ENCODE peak calls at places on chromosomes 2 and 18, in five cellular contexts. G, S, M, T and F are unnamed samples.
A peak's percentile ranks its signal among the peaks of the same experiment; 100 is the strongest.

GRCh38 chr2:235049719-235050118 is 97.9 kb downstream of the SH3BP4 start:
- DNase-seq in T (no peak), G (no peak), M (peak; percentile 16), S (no peak), F (no peak)

GRCh38 chr18:71426441-71426840 is 1117.7 kb downstream of the CBLN2 start:
- DNase-seq in M (no peak), T (no peak), G (no peak), S (no peak), F (no peak)

GRCh38 chr2:100484390-100484789 is 14.1 kb downstream of the NMS start:
- DNase-seq in S (no peak), T (no peak), M (no peak), G (no peak), F (no peak)

GRCh38 chr18:78884502-78884901 is 95.1 kb upstream of the SALL3 start:
- DNase-seq in S (no peak), T (no peak), M (no peak), G (no peak), F (no peak)

GRCh38 chr2:241379481-241380480 is 23.7 kb downstream of the FARP2 start:
- DNase-seq in S (no peak), M (no peak), T (no peak), G (no peak), F (no peak)

GRCh38 chr2:111667542-111668273 is 216.3 kb downstream of the ANAPC1 start:
- DNase-seq in S (no peak), G (no peak), M (peak; percentile 17), T (no peak), F (no peak)

GRCh38 chr18:48295586-48296311 is 113.4 kb downstream of the ZBTB7C start:
- DNase-seq in M (no peak), G (no peak), T (no peak), S (no peak), F (no peak)

GRCh38 chr2:232927041-232927792 is 57.2 kb downstream of the SNORC start:
- DNase-seq in M (peak; percentile 28), S (no peak), G (no peak), T (peak; percentile 23), F (peak; percentile 34)

GRCh38 chr2:55922488-55922887 is 1.1 kb downstream of the EFEMP1 start:
- DNase-seq in T (no peak), M (no peak), G (no peak), S (no peak), F (no peak)

GRCh38 chr2:25982968-25983280 is 627 bp upstream of the KIF3C start:
- DNase-seq in M (no peak), S (no peak), T (no peak), G (no peak), F (no peak)

GRCh38 chr2:61363580-61363979 is 107.3 kb downstream of the USP34 start:
- DNase-seq in S (no peak), T (no peak), G (no peak), M (no peak), F (no peak)

GRCh38 chr18:8399138-8399537 is 210.1 kb upstream of the RAB12 start:
- DNase-seq in M (no peak), G (no peak), T (no peak), S (no peak), F (no peak)

GRCh38 chr18:8341481-8342230 is 267.6 kb upstream of the RAB12 start:
- DNase-seq in T (no peak), M (no peak), S (no peak), G (peak; percentile 20), F (no peak)

GRCh38 chr2:10344105-10345066 is 41.7 kb downstream of the HPCAL1 start:
- DNase-seq in T (no peak), G (no peak), S (no peak), M (no peak), F (no peak)

DNA sequence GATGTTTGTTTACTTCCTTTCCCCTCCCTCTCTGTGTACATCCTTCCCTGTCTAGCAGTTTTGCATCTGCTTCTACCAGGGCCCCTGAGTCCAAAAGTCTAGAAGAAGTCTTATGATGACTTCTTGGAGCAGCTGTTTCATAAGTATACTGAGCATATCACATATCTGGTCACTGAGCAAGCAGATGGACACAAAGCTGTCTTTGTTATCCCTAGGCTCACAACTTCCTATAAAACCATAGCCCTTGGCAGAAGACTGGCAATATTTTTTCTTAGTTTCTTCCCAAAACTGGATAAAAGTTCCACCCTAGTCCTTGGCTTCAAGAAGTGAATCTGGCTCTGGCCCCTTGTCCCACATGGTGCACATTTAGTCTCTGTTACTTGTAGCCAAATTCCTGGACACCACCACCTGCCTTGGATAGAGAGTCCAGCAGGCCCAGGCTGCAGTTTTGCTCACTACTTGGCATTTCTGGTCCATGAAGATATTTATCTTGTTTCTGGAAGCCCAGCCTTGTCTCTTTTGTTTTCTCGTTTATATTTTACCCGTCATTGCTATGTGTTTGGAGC is 22.5 kb downstream of the THOC1 start:
- DNase-seq in M (no peak), T (no peak), S (no peak), G (no peak), F (no peak)
- TF ChIP-seq CTCF in M (no peak), T (no peak), S (no peak), G (no peak), F (no peak)

DNA sequence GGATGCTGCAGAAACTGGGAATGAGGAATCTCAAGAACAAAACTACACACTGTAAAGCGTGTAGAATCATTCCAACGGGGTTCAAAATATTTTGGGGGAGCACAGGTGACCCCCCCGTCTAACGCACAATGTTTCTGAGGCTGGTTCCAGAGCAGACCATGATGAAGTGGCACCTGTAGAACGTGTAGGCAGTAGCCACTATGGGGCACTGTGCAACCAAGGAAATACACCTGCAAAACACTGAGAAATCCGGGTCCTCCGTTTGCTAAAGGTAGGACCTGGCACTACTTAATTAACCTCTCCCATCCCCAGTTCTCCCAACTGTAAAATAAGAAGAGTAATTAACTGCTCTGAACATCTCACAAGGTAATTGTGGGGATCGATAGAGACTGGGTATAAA is 22.6 kb downstream of the ST6GAL2 start:
- DNase-seq in T (no peak), G (no peak), S (no peak), M (no peak), F (no peak)
- TF ChIP-seq CTCF in T (no peak), G (peak; percentile 14), S (peak; percentile 23), M (no peak), F (no peak)

GRCh38 chr18:68847219-68847860 is 49.5 kb downstream of the CCDC102B start:
- DNase-seq in M (no peak), S (no peak), T (no peak), G (peak; percentile 11), F (no peak)

GRCh38 chr18:68840554-68841263 is 42.8 kb downstream of the CCDC102B start:
- DNase-seq in M (no peak), S (no peak), T (no peak), G (peak; percentile 80), F (no peak)

GRCh38 chr18:68841301-68841700 is 43.4 kb downstream of the CCDC102B start:
- DNase-seq in S (no peak), T (no peak), M (no peak), G (peak; percentile 8), F (no peak)

GRCh38 chr18:68839701-68840100 is 41.8 kb downstream of the CCDC102B start:
- DNase-seq in G (no peak), T (no peak), M (no peak), S (no peak), F (no peak)

GRCh38 chr18:68843467-68844089 is 45.7 kb downstream of the CCDC102B start:
- DNase-seq in M (no peak), S (no peak), G (no peak), T (no peak), F (no peak)
- TF ChIP-seq CTCF in M (no peak), S (peak; percentile 54), G (peak; percentile 44), T (no peak), F (no peak)

DNA sequence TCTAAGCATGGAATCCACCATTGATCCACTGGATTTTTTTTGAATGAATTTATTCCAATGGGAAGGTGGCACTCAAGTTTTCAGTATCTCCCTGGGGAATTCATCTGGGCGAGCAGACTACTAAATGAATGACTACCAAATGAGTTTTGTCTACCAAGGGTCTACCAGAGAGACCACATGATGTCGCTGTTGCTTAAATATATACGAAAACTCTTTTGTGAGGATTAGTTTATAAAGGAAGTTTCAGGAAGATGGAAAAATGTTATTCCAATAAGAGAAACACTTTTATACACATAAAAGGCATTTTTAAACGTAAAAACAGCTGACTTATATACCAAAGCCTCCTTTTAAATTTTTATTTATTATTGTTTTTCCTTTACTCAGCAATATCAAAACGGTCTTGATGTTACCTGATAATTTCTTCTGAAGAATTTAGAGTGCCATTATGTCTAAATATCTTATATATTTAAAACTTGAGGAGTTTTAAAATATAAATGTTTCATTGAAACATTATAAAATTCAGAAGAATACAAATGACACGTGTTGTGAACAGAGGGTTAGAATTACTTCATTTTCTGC is 139.7 kb downstream of the HRH4 start:
- DNase-seq in T (peak; percentile 28), G (peak; percentile 10), S (no peak), M (peak; percentile 23), F (peak; percentile 34)
- TF ChIP-seq CTCF in T (peak; percentile 46), G (peak; percentile 63), S (peak; percentile 73), M (peak; percentile 38), F (peak; percentile 57)

GRCh38 chr2:187138240-187138639 is 289.3 kb upstream of the ZSWIM2 start:
- DNase-seq in T (no peak), G (no peak), M (peak; percentile 19), S (no peak), F (peak; percentile 3)
- TF ChIP-seq CTCF in T (peak; percentile 42), G (peak; percentile 72), M (no peak), S (peak; percentile 54), F (peak; percentile 79)